ENCODE peak calls at places on chromosomes 11 and 22, in four cellular contexts. U is K562, I is HepG2, G is GM12878. N is an unnamed sample.

GRCh38 chr11:30468881-30469280 is 117.3 kb downstream of the MPPED2 start:
- DNase-seq in U (no peak), I (no peak), G (no peak), N (no peak)

GRCh38 chr11:43708776-43709175 is 28.2 kb downstream of the HSD17B12 start:
- DNase-seq in U (no peak), I (no peak), G (no peak), N (peak; percentile 27)

GRCh38 chr11:2213384-2213842 is 41.8 kb upstream of the TH start:
- DNase-seq in U (no peak), I (peak; percentile 96), G (no peak), N (no peak)

GRCh38 chr11:110894224-110894623 is 182.0 kb upstream of the ARHGAP20 start:
- DNase-seq in U (no peak), I (no peak), G (no peak), N (no peak)

GRCh38 chr11:68040121-68040956 is 1.5 kb downstream of the TCIRG1 start:
- DNase-seq in U (peak; percentile 71), I (peak; percentile 79), G (peak; percentile 21), N (peak; percentile 75)

GRCh38 chr11:67998150-67999045 is 5.5 kb downstream of the UNC93B1 start:
- DNase-seq in U (no peak), I (no peak), G (no peak), N (no peak)

GRCh38 chr22:46514592-46515207 is 22.7 kb downstream of the CELSR1 start:
- DNase-seq in U (no peak), I (no peak), G (no peak), N (no peak)

GRCh38 chr22:43829904-43830851 is 18.1 kb upstream of the EFCAB6 start:
- DNase-seq in U (no peak), I (no peak), G (no peak), N (no peak)

GRCh38 chr11:109933126-109933525 is 160.1 kb upstream of the ZC3H12C start:
- DNase-seq in U (peak; percentile 31), I (no peak), G (no peak), N (no peak)

GRCh38 chr11:130485983-130486970 is 37.8 kb downstream of the ADAMTS15 start:
- DNase-seq in U (no peak), I (no peak), G (no peak), N (no peak)

GRCh38 chr11:33842236-33842915 is 49.5 kb downstream of the LMO2 start:
- DNase-seq in U (no peak), I (no peak), G (no peak), N (peak; percentile 22)

GRCh38 chr11:60925685-60926267 is 1.5 kb downstream of the TMEM132A start:
- DNase-seq in U (no peak), I (no peak), G (no peak), N (no peak)

GRCh38 chr11:15793032-15793996 is 563.0 kb downstream of the SOX6 start:
- DNase-seq in U (no peak), I (no peak), G (no peak), N (no peak)

GRCh38 chr22:46588279-46589140 is 31.7 kb upstream of the GRAMD4 start:
- DNase-seq in U (no peak), I (no peak), G (no peak), N (no peak)

GRCh38 chr11:109564241-109564640 is 142.3 kb downstream of the C11orf87 start:
- DNase-seq in U (no peak), I (no peak), G (no peak), N (no peak)

GRCh38 chr11:60150279-60150678 is 32.6 kb downstream of the MS4A6A start:
- DNase-seq in U (no peak), I (no peak), G (no peak), N (no peak)

GRCh38 chr11:87437844-87438223 is 400.1 kb downstream of the TMEM135 start:
- DNase-seq in U (no peak), I (no peak), G (no peak), N (no peak)

GRCh38 chr11:107468596-107468995 is 11.0 kb upstream of the CWF19L2 start:
- DNase-seq in U (peak; percentile 41), I (no peak), G (no peak), N (no peak)

GRCh38 chr11:42770444-42771065 is 541.2 kb upstream of the API5 start:
- DNase-seq in U (peak; percentile 8), I (peak; percentile 30), G (no peak), N (peak; percentile 48)

GRCh38 chr22:32661296-32661695 is 140.2 kb upstream of the TIMP3 start:
- DNase-seq in U (no peak), I (no peak), G (no peak), N (no peak)

GRCh38 chr22:19819209-19819910 is 35.3 kb downstream of the GNB1L start:
- DNase-seq in U (no peak), I (no peak), G (no peak), N (no peak)

GRCh38 chr22:30266445-30267381 is at the start of gene OSM:
- DNase-seq in U (no peak), I (no peak), G (no peak), N (no peak)

GRCh38 chr11:36598051-36598450 is at the start of gene RAG2:
- DNase-seq in U (no peak), I (no peak), G (no peak), N (no peak)

GRCh38 chr11:43129329-43129728 is 182.5 kb upstream of the API5 start:
- DNase-seq in U (no peak), I (no peak), G (no peak), N (no peak)

GRCh38 chr11:126400019-126400962 is 44.8 kb downstream of the ST3GAL4 start:
- DNase-seq in U (no peak), I (no peak), G (no peak), N (no peak)

GRCh38 chr11:82937554-82937953 is 36.0 kb downstream of the DDIAS start:
- DNase-seq in U (no peak), I (peak; percentile 8), G (no peak), N (no peak)

GRCh38 chr11:46659908-46660307 is 40.5 kb downstream of the ARHGAP1 start:
- DNase-seq in U (no peak), I (no peak), G (no peak), N (no peak)

GRCh38 chr11:57663975-57664374 is 3.9 kb upstream of the ZDHHC5 start:
- DNase-seq in U (no peak), I (no peak), G (no peak), N (no peak)

GRCh38 chr11:82906931-82907330 is 5.4 kb downstream of the DDIAS start:
- DNase-seq in U (no peak), I (no peak), G (no peak), N (no peak)

GRCh38 chr11:45560935-45561330 is 104.5 kb downstream of the CHST1 start:
- DNase-seq in U (no peak), I (no peak), G (no peak), N (no peak)

GRCh38 chr11:44773351-44773965 is 46.7 kb downstream of the TSPAN18 start:
- DNase-seq in U (no peak), I (no peak), G (no peak), N (no peak)

GRCh38 chr11:71962428-71963038 is 33.7 kb downstream of the RNF121 start:
- DNase-seq in U (peak; percentile 18), I (no peak), G (peak; percentile 53), N (no peak)

GRCh38 chr11:41177791-41178190 is 281.7 kb downstream of the LRRC4C start:
- DNase-seq in U (no peak), I (no peak), G (no peak), N (no peak)

GRCh38 chr11:40175980-40176379 is 1283.5 kb downstream of the LRRC4C start:
- DNase-seq in U (no peak), I (no peak), G (no peak), N (no peak)

GRCh38 chr22:25564979-25565677 is 653 bp downstream of the GRK3 start:
- DNase-seq in U (peak; percentile 11), I (no peak), G (no peak), N (peak; percentile 91)

GRCh38 chr22:47084226-47084625 is 321.8 kb downstream of the TBC1D22A start:
- DNase-seq in U (no peak), I (no peak), G (no peak), N (peak; percentile 61)

GRCh38 chr11:14253878-14254277 is 105.1 kb downstream of the RRAS2 start:
- DNase-seq in U (no peak), I (no peak), G (no peak), N (no peak)
- TF ChIP-seq POLR2AphosphoS5 in U (no peak), I (no peak), G (no peak), N (no peak)

GRCh38 chr22:17266261-17266971 is 47.2 kb upstream of the ADA2 start:
- DNase-seq in U (no peak), I (no peak), G (no peak), N (peak; percentile 90)
- TF ChIP-seq JUNB in U (no peak), I (no peak), G (no peak), N (no peak)

DNA sequence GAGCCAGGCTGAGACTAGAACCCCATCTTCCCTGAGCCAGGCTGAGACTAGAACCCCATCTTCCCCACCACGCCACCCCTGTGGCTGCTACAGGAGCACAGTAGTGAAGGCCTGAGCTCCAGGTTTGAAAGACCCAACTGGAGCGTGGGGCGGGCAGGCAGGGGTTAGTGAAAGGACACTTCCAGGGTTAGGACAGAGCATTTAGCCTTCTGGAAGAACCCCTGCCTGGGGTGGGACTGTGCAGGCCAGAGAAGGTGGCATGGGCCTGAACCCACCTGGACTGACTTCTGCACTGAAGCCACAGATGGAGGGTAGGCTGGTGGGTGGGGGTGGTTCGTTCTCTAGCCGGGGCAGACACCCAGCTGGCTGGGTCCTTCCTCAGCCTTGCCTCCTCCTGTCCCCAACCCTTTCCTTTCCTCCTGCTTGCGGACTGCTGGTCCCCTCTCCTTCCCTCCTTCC is 24.1 kb downstream of the SUN2 start:
- DNase-seq in U (no peak), I (no peak), G (no peak), N (no peak)
- TF ChIP-seq POLR2AphosphoS5 in U (no peak), I (no peak), G (peak; percentile 56), N (no peak)

DNA sequence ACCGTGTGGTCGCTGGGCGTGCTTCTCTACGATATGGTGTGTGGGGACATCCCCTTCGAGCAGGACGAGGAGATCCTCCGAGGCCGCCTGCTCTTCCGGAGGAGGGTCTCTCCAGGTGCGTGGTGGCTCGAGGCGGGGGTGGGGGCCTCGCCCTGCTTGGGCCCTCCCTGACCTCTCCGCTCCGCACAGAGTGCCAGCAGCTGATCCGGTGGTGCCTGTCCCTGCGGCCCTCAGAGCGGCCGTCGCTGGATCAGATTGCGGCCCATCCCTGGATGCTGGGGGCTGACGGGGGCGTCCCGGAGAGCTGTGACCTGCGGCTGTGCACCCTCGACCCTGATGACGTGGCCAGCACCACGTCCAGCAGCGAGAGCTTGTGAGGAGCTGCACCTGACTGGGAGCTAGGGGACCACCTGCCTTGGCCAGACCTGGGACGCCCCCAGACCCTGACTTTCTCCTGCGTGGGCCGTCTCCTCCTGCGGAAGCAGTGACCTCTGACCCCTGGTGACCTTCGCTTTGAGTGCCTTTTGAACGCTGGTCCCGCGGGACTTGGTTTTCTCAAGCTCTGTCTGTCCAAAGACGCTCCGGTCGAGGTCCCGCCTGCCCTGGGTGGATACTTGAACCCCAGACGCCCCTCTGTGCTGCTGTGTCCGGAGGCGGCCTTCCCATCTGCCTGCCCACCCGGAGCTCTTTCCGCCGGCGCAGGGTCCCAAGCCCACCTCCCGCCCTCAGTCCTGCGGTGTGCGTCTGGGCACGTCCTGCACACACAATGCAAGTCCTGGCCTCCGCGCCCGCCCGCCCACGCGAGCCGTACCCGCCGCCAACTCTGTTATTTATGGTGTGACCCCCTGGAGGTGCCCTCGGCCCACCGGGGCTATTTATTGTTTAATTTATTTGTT is 2.4 kb downstream of the PIM3 start:
- DNase-seq in U (no peak), I (no peak), G (no peak), N (no peak)
- TF ChIP-seq JUNB in U (no peak), I (no peak), G (no peak), N (no peak)